ENCODE peak calls at places on chromosomes 4 and X, in six cellular contexts. Y is NCI-H69, I is activated T-cell treated with anti-CD3 and anti-CD28 coated beads for 48 hours, T is osteocyte, J is HTR-8/SVneo, M is upper lobe of left lung. S is an unnamed sample.

GRCh38 chrX:48508400-48509244 is at the start of gene PORCN:
- DNase-seq in Y (peak), I (peak), T (peak), J (peak), M (peak), S (peak)

GRCh38 chr4:52883183-52883621 is 21.1 kb downstream of the RASL11B start:
- DNase-seq in Y (no peak), I (no peak), T (no peak), J (no peak), M (no peak), S (no peak)

GRCh38 chrX:150648296-150648940 is 44.8 kb upstream of the MTMR1 start:
- DNase-seq in Y (no peak), I (no peak), T (no peak), J (no peak), M (no peak), S (no peak)

GRCh38 chrX:86013792-86014191 is 33.6 kb downstream of the CHM start:
- DNase-seq in Y (no peak), I (no peak), T (no peak), J (no peak), M (no peak), S (no peak)

GRCh38 chrX:25941087-25941486 is 197.1 kb upstream of the MAGEB18 start:
- DNase-seq in Y (no peak), I (no peak), T (no peak), J (no peak), M (no peak), S (no peak)

GRCh38 chr4:124753941-124754581 is 41.5 kb upstream of the ANKRD50 start:
- DNase-seq in Y (peak), I (no peak), T (no peak), J (no peak), M (peak), S (peak)

GRCh38 chr4:185991750-185992149 is 77.2 kb upstream of the TLR3 start:
- DNase-seq in Y (no peak), I (no peak), T (no peak), J (no peak), M (no peak), S (no peak)

GRCh38 chr4:71938776-71939175 is 93.0 kb upstream of the NPFFR2 start:
- DNase-seq in Y (no peak), I (no peak), T (no peak), J (no peak), M (no peak), S (no peak)

GRCh38 chr4:84497220-84497834 is 1.8 kb downstream of the NKX6-1 start:
- DNase-seq in Y (no peak), I (no peak), T (no peak), J (no peak), M (no peak), S (no peak)